ENCODE peak calls at places on chromosomes 4 and X, in seven cellular contexts. U is LoVo, O is sciatic nerve, Q is occipital lobe, B is neuronal stem cell, P is ecto neural progenitor cell, R is ureter. J is an unnamed sample.

GRCh38 chr4:76059750-76060149 is 14.8 kb upstream of the ART3 start:
- DNase-seq in U (no peak), O (no peak), Q (no peak), B (no peak), P (no peak), R (no peak), J (no peak)

GRCh38 chrX:68186552-68187262 is 246.6 kb downstream of the OPHN1 start:
- DNase-seq in U (peak), O (no peak), Q (no peak), B (no peak), P (no peak), R (no peak), J (no peak)

GRCh38 chrX:44872319-44872816 is 620 bp upstream of the KDM6A start:
- DNase-seq in U (no peak), O (peak), Q (no peak), B (no peak), P (no peak), R (peak), J (peak)

GRCh38 chrX:137031517-137032377 is 2.0 kb downstream of the GPR101 start:
- DNase-seq in U (no peak), O (no peak), Q (peak), B (no peak), P (peak), R (no peak), J (no peak)

GRCh38 chr4:1416948-1417260 is 10.7 kb upstream of the NKX1-1 start:
- DNase-seq in U (no peak), O (peak), Q (no peak), B (no peak), P (no peak), R (no peak), J (no peak)

GRCh38 chr4:102642571-102643298 is 118.0 kb downstream of the MANBA start:
- DNase-seq in U (no peak), O (no peak), Q (no peak), B (no peak), P (no peak), R (no peak), J (no peak)

GRCh38 chr4:23737571-23737970 is 152.3 kb downstream of the PPARGC1A start:
- DNase-seq in U (no peak), O (no peak), Q (no peak), B (no peak), P (no peak), R (no peak), J (no peak)

GRCh38 chr4:119337010-119337409 is 15.1 kb upstream of the FABP2 start:
- DNase-seq in U (no peak), O (no peak), Q (no peak), B (no peak), P (no peak), R (no peak), J (no peak)

GRCh38 chr4:41964401-41964800 is 17.2 kb upstream of the DCAF4L1 start:
- DNase-seq in U (no peak), O (no peak), Q (no peak), B (no peak), P (no peak), R (no peak), J (no peak)

GRCh38 chrX:100662791-100663190 is 18.8 kb downstream of the SRPX2 start:
- DNase-seq in U (no peak), O (no peak), Q (no peak), B (no peak), P (no peak), R (no peak), J (no peak)

GRCh38 chrX:125694171-125694570 is 374.5 kb downstream of the TEX13C start:
- DNase-seq in U (no peak), O (no peak), Q (no peak), B (no peak), P (no peak), R (no peak), J (no peak)

GRCh38 chr4:123345924-123346300 is 50.7 kb upstream of the SPRY1 start:
- DNase-seq in U (no peak), O (no peak), Q (no peak), B (no peak), P (no peak), R (no peak), J (no peak)

GRCh38 chr4:89158884-89159503 is 47.7 kb downstream of the TIGD2 start:
- DNase-seq in U (peak), O (no peak), Q (no peak), B (peak), P (no peak), R (no peak), J (peak)

GRCh38 chr4:53431052-53431451 is 53.6 kb downstream of the FIP1L1 start:
- DNase-seq in U (no peak), O (no peak), Q (no peak), B (no peak), P (no peak), R (no peak), J (no peak)

GRCh38 chr4:17511041-17511949 is 595 bp downstream of the QDPR start:
- DNase-seq in U (peak), O (peak), Q (peak), B (peak), P (peak), R (peak), J (peak)

GRCh38 chrX:17521871-17522693 is 147.1 kb downstream of the NHS start:
- DNase-seq in U (peak), O (no peak), Q (no peak), B (no peak), P (peak), R (no peak), J (no peak)

GRCh38 chr4:168741281-168742173 is 244.7 kb downstream of the PALLD start:
- DNase-seq in U (no peak), O (no peak), Q (no peak), B (no peak), P (no peak), R (no peak), J (no peak)